ENCODE peak calls at places on chromosomes 12 and 14, in five cellular contexts. One of them, this sample, is unnamed.

GRCh38 chr14:22886500-22887259 is 3.7 kb downstream of the REM2 start:
- DNase-seq in PC-9: peak; percentile 63
- DNase-seq in left ventricle myocardium superior: peak; percentile 73
- DNase-seq in stimulated activated CD8-positive, alpha-beta memory T cell treated with anti-CD3 and anti-CD28 coated beads, Interleukin-12 subunit alpha, Interleukin-12 subunit beta, amount 100 ng/mL, for 1 hour: peak; percentile 35
- DNase-seq in naive thymus-derived CD4-positive, alpha-beta T cell: peak; percentile 73
- DNase-seq in this sample: no peak

GRCh38 chr12:44709166-44709565 is 166.9 kb downstream of the NELL2 start:
- DNase-seq in stimulated activated CD8-positive, alpha-beta memory T cell treated with anti-CD3 and anti-CD28 coated beads, Interleukin-12 subunit alpha, Interleukin-12 subunit beta, amount 100 ng/mL, for 1 hour: no peak
- DNase-seq in naive thymus-derived CD4-positive, alpha-beta T cell: no peak
- DNase-seq in PC-9: no peak
- DNase-seq in left ventricle myocardium superior: no peak
- DNase-seq in this sample: no peak

GRCh38 chr14:60276347-60276746 is 27.3 kb downstream of the PPM1A start:
- DNase-seq in PC-9: no peak
- DNase-seq in left ventricle myocardium superior: no peak
- DNase-seq in naive thymus-derived CD4-positive, alpha-beta T cell: no peak
- DNase-seq in stimulated activated CD8-positive, alpha-beta memory T cell treated with anti-CD3 and anti-CD28 coated beads, Interleukin-12 subunit alpha, Interleukin-12 subunit beta, amount 100 ng/mL, for 1 hour: no peak
- DNase-seq in this sample: no peak

GRCh38 chr14:88983755-88984154 is 159.3 kb downstream of the TTC8 start:
- DNase-seq in left ventricle myocardium superior: no peak
- DNase-seq in PC-9: no peak
- DNase-seq in stimulated activated CD8-positive, alpha-beta memory T cell treated with anti-CD3 and anti-CD28 coated beads, Interleukin-12 subunit alpha, Interleukin-12 subunit beta, amount 100 ng/mL, for 1 hour: no peak
- DNase-seq in naive thymus-derived CD4-positive, alpha-beta T cell: no peak
- DNase-seq in this sample: no peak

GRCh38 chr14:80264698-80265097 is 53.4 kb upstream of the DIO2 start:
- DNase-seq in left ventricle myocardium superior: no peak
- DNase-seq in PC-9: no peak
- DNase-seq in stimulated activated CD8-positive, alpha-beta memory T cell treated with anti-CD3 and anti-CD28 coated beads, Interleukin-12 subunit alpha, Interleukin-12 subunit beta, amount 100 ng/mL, for 1 hour: no peak
- DNase-seq in naive thymus-derived CD4-positive, alpha-beta T cell: no peak
- DNase-seq in this sample: no peak

GRCh38 chr12:82438356-82438755 is 80.0 kb downstream of the METTL25 start:
- DNase-seq in PC-9: no peak
- DNase-seq in stimulated activated CD8-positive, alpha-beta memory T cell treated with anti-CD3 and anti-CD28 coated beads, Interleukin-12 subunit alpha, Interleukin-12 subunit beta, amount 100 ng/mL, for 1 hour: no peak
- DNase-seq in left ventricle myocardium superior: no peak
- DNase-seq in naive thymus-derived CD4-positive, alpha-beta T cell: no peak
- DNase-seq in this sample: no peak

GRCh38 chr12:48796976-48797375 is 8.1 kb upstream of the ADCY6 start:
- DNase-seq in naive thymus-derived CD4-positive, alpha-beta T cell: no peak
- DNase-seq in stimulated activated CD8-positive, alpha-beta memory T cell treated with anti-CD3 and anti-CD28 coated beads, Interleukin-12 subunit alpha, Interleukin-12 subunit beta, amount 100 ng/mL, for 1 hour: no peak
- DNase-seq in left ventricle myocardium superior: no peak
- DNase-seq in PC-9: peak; percentile 65
- DNase-seq in this sample: no peak

GRCh38 chr12:88552672-88553079 is 27.6 kb downstream of the KITLG start:
- DNase-seq in naive thymus-derived CD4-positive, alpha-beta T cell: no peak
- DNase-seq in stimulated activated CD8-positive, alpha-beta memory T cell treated with anti-CD3 and anti-CD28 coated beads, Interleukin-12 subunit alpha, Interleukin-12 subunit beta, amount 100 ng/mL, for 1 hour: no peak
- DNase-seq in PC-9: peak; percentile 68
- DNase-seq in left ventricle myocardium superior: no peak
- DNase-seq in this sample: no peak

GRCh38 chr14:70838076-70838475 is 28.8 kb upstream of the MAP3K9 start:
- DNase-seq in stimulated activated CD8-positive, alpha-beta memory T cell treated with anti-CD3 and anti-CD28 coated beads, Interleukin-12 subunit alpha, Interleukin-12 subunit beta, amount 100 ng/mL, for 1 hour: no peak
- DNase-seq in left ventricle myocardium superior: no peak
- DNase-seq in naive thymus-derived CD4-positive, alpha-beta T cell: no peak
- DNase-seq in PC-9: no peak
- DNase-seq in this sample: no peak

GRCh38 chr12:113514602-113515001 is 42.9 kb upstream of the LHX5 start:
- DNase-seq in stimulated activated CD8-positive, alpha-beta memory T cell treated with anti-CD3 and anti-CD28 coated beads, Interleukin-12 subunit alpha, Interleukin-12 subunit beta, amount 100 ng/mL, for 1 hour: no peak
- DNase-seq in PC-9: no peak
- DNase-seq in naive thymus-derived CD4-positive, alpha-beta T cell: no peak
- DNase-seq in left ventricle myocardium superior: no peak
- DNase-seq in this sample: no peak

GRCh38 chr14:57346741-57347140 is 43.6 kb upstream of the NAA30 start:
- DNase-seq in left ventricle myocardium superior: no peak
- DNase-seq in stimulated activated CD8-positive, alpha-beta memory T cell treated with anti-CD3 and anti-CD28 coated beads, Interleukin-12 subunit alpha, Interleukin-12 subunit beta, amount 100 ng/mL, for 1 hour: no peak
- DNase-seq in PC-9: no peak
- DNase-seq in naive thymus-derived CD4-positive, alpha-beta T cell: no peak
- DNase-seq in this sample: no peak

GRCh38 chr14:22168092-22168955 is 420.7 kb downstream of the DAD1 start:
- DNase-seq in naive thymus-derived CD4-positive, alpha-beta T cell: peak; percentile 31
- DNase-seq in PC-9: no peak
- DNase-seq in stimulated activated CD8-positive, alpha-beta memory T cell treated with anti-CD3 and anti-CD28 coated beads, Interleukin-12 subunit alpha, Interleukin-12 subunit beta, amount 100 ng/mL, for 1 hour: no peak
- DNase-seq in left ventricle myocardium superior: no peak
- DNase-seq in this sample: no peak

GRCh38 chr12:49866859-49867579 is 24.1 kb upstream of the BCDIN3D start:
- DNase-seq in naive thymus-derived CD4-positive, alpha-beta T cell: peak; percentile 74
- DNase-seq in left ventricle myocardium superior: peak; percentile 84
- DNase-seq in PC-9: peak; percentile 67
- DNase-seq in stimulated activated CD8-positive, alpha-beta memory T cell treated with anti-CD3 and anti-CD28 coated beads, Interleukin-12 subunit alpha, Interleukin-12 subunit beta, amount 100 ng/mL, for 1 hour: peak; percentile 62
- DNase-seq in this sample: no peak

GRCh38 chr14:89067293-89067972 is 243.0 kb downstream of the TTC8 start:
- DNase-seq in stimulated activated CD8-positive, alpha-beta memory T cell treated with anti-CD3 and anti-CD28 coated beads, Interleukin-12 subunit alpha, Interleukin-12 subunit beta, amount 100 ng/mL, for 1 hour: no peak
- DNase-seq in left ventricle myocardium superior: no peak
- DNase-seq in PC-9: no peak
- DNase-seq in naive thymus-derived CD4-positive, alpha-beta T cell: no peak
- DNase-seq in this sample: no peak

GRCh38 chr12:121131941-121132341 is 735 bp upstream of the P2RX7 start:
- DNase-seq in naive thymus-derived CD4-positive, alpha-beta T cell: no peak
- DNase-seq in left ventricle myocardium superior: no peak
- DNase-seq in PC-9: no peak
- DNase-seq in stimulated activated CD8-positive, alpha-beta memory T cell treated with anti-CD3 and anti-CD28 coated beads, Interleukin-12 subunit alpha, Interleukin-12 subunit beta, amount 100 ng/mL, for 1 hour: no peak
- DNase-seq in this sample: no peak

GRCh38 chr14:39233680-39234326 is at the start of gene MIA2:
- DNase-seq in naive thymus-derived CD4-positive, alpha-beta T cell: no peak
- DNase-seq in left ventricle myocardium superior: no peak
- DNase-seq in PC-9: no peak
- DNase-seq in stimulated activated CD8-positive, alpha-beta memory T cell treated with anti-CD3 and anti-CD28 coated beads, Interleukin-12 subunit alpha, Interleukin-12 subunit beta, amount 100 ng/mL, for 1 hour: no peak
- DNase-seq in this sample: no peak

GRCh38 chr14:49769581-49770211 is 1.7 kb downstream of the KLHDC2 start:
- DNase-seq in naive thymus-derived CD4-positive, alpha-beta T cell: no peak
- DNase-seq in PC-9: no peak
- DNase-seq in stimulated activated CD8-positive, alpha-beta memory T cell treated with anti-CD3 and anti-CD28 coated beads, Interleukin-12 subunit alpha, Interleukin-12 subunit beta, amount 100 ng/mL, for 1 hour: no peak
- DNase-seq in left ventricle myocardium superior: no peak
- DNase-seq in this sample: no peak

GRCh38 chr14:86575141-86575540 is 1045.2 kb downstream of the FLRT2 start:
- DNase-seq in naive thymus-derived CD4-positive, alpha-beta T cell: no peak
- DNase-seq in left ventricle myocardium superior: no peak
- DNase-seq in stimulated activated CD8-positive, alpha-beta memory T cell treated with anti-CD3 and anti-CD28 coated beads, Interleukin-12 subunit alpha, Interleukin-12 subunit beta, amount 100 ng/mL, for 1 hour: no peak
- DNase-seq in PC-9: no peak
- DNase-seq in this sample: no peak

GRCh38 chr14:54815016-54815415 is 87.6 kb downstream of the GCH1 start:
- DNase-seq in stimulated activated CD8-positive, alpha-beta memory T cell treated with anti-CD3 and anti-CD28 coated beads, Interleukin-12 subunit alpha, Interleukin-12 subunit beta, amount 100 ng/mL, for 1 hour: no peak
- DNase-seq in naive thymus-derived CD4-positive, alpha-beta T cell: no peak
- DNase-seq in PC-9: no peak
- DNase-seq in left ventricle myocardium superior: peak; percentile 36
- DNase-seq in this sample: no peak